ENCODE peak calls at places on chromosome 18, in ten cellular contexts. G is tibial artery; J is left ventricle myocardium inferior; R is K562; I is keratinocyte; Y is CD4-positive, CD25-positive, alpha-beta regulatory T cell; F is adrenal gland; U is prostate gland; T is uterus; H is fibroblast of lung. B is an unnamed sample. For H3K4me1, the result is how much of the 10 kb centered on the place peaks cover.

GRCh38 chr18:79526468-79527460 is 131.0 kb downstream of the NFATC1 start:
- DNase-seq in J (no peak), U (no peak), F (no peak), Y (no peak), H (no peak), T (no peak), G (peak), R (peak), I (no peak), B (no peak)

GRCh38 chr18:71529708-71530303 is 1014.3 kb downstream of the CBLN2 start:
- DNase-seq in T (no peak), J (no peak), F (no peak), H (peak), G (no peak), Y (no peak), U (no peak), R (no peak), I (no peak), B (no peak)

GRCh38 chr18:79579807-79580480 is 99.7 kb upstream of the CTDP1 start:
- DNase-seq in F (no peak), G (peak), U (no peak), T (no peak), J (no peak), Y (no peak), R (no peak), H (no peak), I (no peak), B (no peak)

GRCh38 chr18:46536215-46536874 is 120.7 kb downstream of the LOXHD1 start:
- DNase-seq in Y (no peak), R (peak), H (peak), J (no peak), U (no peak), G (no peak), T (no peak), I (peak), F (no peak), B (no peak)

GRCh38 chr18:8781671-8782070 is 76.3 kb downstream of the MTCL1 start:
- DNase-seq in Y (no peak), J (no peak), I (no peak), R (no peak), G (no peak), H (no peak), U (no peak), F (no peak), T (no peak), B (no peak)

GRCh38 chr18:9233771-9234440 is 97.3 kb downstream of the ANKRD12 start:
- DNase-seq in Y (no peak), T (no peak), R (no peak), F (no peak), U (no peak), J (no peak), H (no peak), I (no peak), G (no peak), B (no peak)

GRCh38 chr18:49874238-49874637 is 60.9 kb upstream of the ACAA2 start:
- DNase-seq in H (no peak), Y (no peak), I (no peak), R (no peak), J (no peak), F (no peak), G (no peak), T (no peak), U (no peak), B (no peak)

GRCh38 chr18:37445368-37445767 is 120.2 kb downstream of the CELF4 start:
- DNase-seq in H (no peak), U (no peak), G (no peak), J (no peak), I (no peak), T (no peak), Y (no peak), R (no peak), F (peak), B (no peak)

GRCh38 chr18:49021433-49022129 is 70.8 kb upstream of the SMAD7 start:
- DNase-seq in J (peak), T (no peak), U (no peak), H (peak), G (peak), F (peak), I (peak), Y (no peak), R (peak), B (peak)

GRCh38 chr18:25262920-25263319 is 89.0 kb downstream of the ZNF521 start:
- DNase-seq in H (peak), R (no peak), I (no peak), T (no peak), Y (no peak), F (no peak), U (no peak), G (no peak), J (no peak), B (no peak)

GRCh38 chr18:80009661-80010550 is 21.5 kb upstream of the TXNL4A start:
- DNase-seq in T (peak), I (no peak), H (peak), Y (no peak), F (peak), U (no peak), G (peak), J (peak), R (no peak), B (no peak)

GRCh38 chr18:3062798-3063563 is 50.0 kb upstream of the LPIN2 start:
- DNase-seq in U (peak), J (peak), Y (peak), G (peak), I (no peak), F (peak), H (no peak), R (peak), T (peak), B (peak)

GRCh38 chr18:55509631-55510372 is 78.2 kb downstream of the TCF4 start:
- DNase-seq in F (peak), I (peak), U (no peak), H (peak), R (no peak), T (no peak), Y (no peak), G (no peak), J (no peak), B (no peak)

GRCh38 chr18:55511277-55511676 is 76.7 kb downstream of the TCF4 start:
- DNase-seq in H (no peak), G (no peak), T (no peak), J (no peak), U (no peak), I (no peak), Y (no peak), R (no peak), F (no peak), B (no peak)

GRCh38 chr18:55513199-55513598 is 74.8 kb downstream of the TCF4 start:
- DNase-seq in R (no peak), J (no peak), T (no peak), G (no peak), F (no peak), Y (no peak), H (peak), U (no peak), I (no peak), B (no peak)

GRCh38 chr18:55508637-55509036 is 79.4 kb downstream of the TCF4 start:
- DNase-seq in J (no peak), H (no peak), U (no peak), Y (no peak), T (no peak), F (no peak), R (no peak), G (no peak), I (no peak), B (no peak)

DNA sequence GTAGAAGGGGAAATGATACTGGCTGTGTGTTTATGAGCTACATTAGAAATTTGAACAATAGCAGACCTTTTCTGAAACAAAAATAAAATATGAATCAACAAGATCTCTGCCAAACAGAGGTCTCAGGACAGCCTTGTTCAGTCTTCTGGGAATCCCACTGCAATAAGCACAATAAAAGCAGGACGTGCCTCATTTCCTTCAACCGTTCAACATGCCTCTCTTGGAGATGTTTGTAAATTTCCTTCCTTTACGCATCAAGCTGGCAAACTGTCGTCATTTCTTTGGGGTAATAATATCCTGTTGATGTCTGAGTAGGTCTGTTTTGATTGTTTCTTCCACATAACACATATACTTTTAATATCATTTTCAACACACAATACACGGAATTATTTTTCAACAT is 77.2 kb downstream of the TCF4 start:
- DNase-seq in F (peak), G (no peak), U (no peak), Y (no peak), I (no peak), T (peak), J (no peak), R (no peak), H (peak), B (no peak)
- H3K4me3 ChIP-seq in F (no peak), G (no peak), U (no peak), Y (peak), I (no peak), T (no peak), J (peak), R (no peak), H (peak), B (no peak)

GRCh38 chr18:44852818-44853217 is 172.1 kb downstream of the SETBP1 start:
- DNase-seq in H (no peak), R (no peak), J (no peak), G (no peak), F (no peak), Y (no peak), T (no peak), U (no peak), I (no peak), B (no peak)
- H3K4me1 ChIP-seq in H (under half), R (under half), J (half or more), G (under half), F (under half), Y (under half), T (under half), U (under half), I (under half), B (under half)

GRCh38 chr18:76518073-76518472 is 23.0 kb upstream of the ZNF516 start:
- DNase-seq in R (no peak), J (no peak), F (no peak), Y (no peak), H (peak), T (no peak), U (no peak), I (no peak), G (no peak), B (no peak)
- H3K4me3 ChIP-seq in R (no peak), J (peak), F (no peak), Y (peak), H (peak), T (peak), U (peak), I (no peak), G (peak), B (no peak)

GRCh38 chr18:51028201-51028805 is 1.7 kb upstream of the SMAD4 start:
- DNase-seq in G (no peak), Y (no peak), I (no peak), J (no peak), R (no peak), U (no peak), T (no peak), H (peak), F (no peak), B (peak)
- H3K4me1 ChIP-seq in G (under half), Y (under half), I (under half), J (half or more), R (under half), U (under half), T (under half), H (under half), F (under half), B (under half)

DNA sequence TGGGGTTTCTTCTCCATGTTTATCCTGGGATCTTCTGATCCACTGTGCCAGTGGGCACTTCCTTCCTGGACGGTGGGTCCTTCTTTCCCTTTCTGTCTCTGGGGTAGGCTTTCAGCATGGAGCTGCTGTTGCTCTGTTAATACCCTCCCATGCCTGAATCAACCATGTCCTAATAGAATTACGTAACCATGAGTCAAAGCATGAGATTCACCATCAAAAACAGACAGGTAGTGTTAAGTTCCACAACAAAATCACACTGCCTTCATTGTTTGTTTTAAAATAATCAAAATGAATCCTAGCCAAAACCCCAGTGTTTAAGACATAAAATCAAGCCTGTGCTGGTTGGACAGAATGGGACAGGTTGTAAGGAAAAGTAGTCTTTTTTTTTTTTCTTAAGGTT is 37.5 kb downstream of the GNAL start:
- DNase-seq in H (no peak), R (no peak), F (no peak), I (peak), G (no peak), J (no peak), U (no peak), T (no peak), Y (no peak), B (no peak)
- H3K4me3 ChIP-seq in H (no peak), R (no peak), F (no peak), I (no peak), G (no peak), J (no peak), U (no peak), T (no peak), Y (no peak), B (no peak)

GRCh38 chr18:77102246-77103040 is 30.1 kb downstream of the MBP start:
- DNase-seq in H (peak), I (no peak), J (no peak), F (no peak), R (no peak), G (no peak), T (no peak), Y (no peak), U (no peak), B (peak)
- H3K4me1 ChIP-seq in H (under half), I (half or more), J (half or more), F (under half), R (under half), G (under half), T (under half), Y (half or more), U (under half), B (under half)

GRCh38 chr18:27860701-27861107 is 316.2 kb downstream of the CDH2 start:
- DNase-seq in G (no peak), F (no peak), T (no peak), U (no peak), H (peak), I (no peak), Y (no peak), R (no peak), J (peak), B (no peak)
- H3K4me3 ChIP-seq in G (no peak), F (no peak), T (no peak), U (no peak), H (no peak), I (no peak), Y (no peak), R (no peak), J (no peak), B (no peak)

B was measured in small intestine.